ENCODE peak calls at places on chromosomes 16 and 17, in ten cellular contexts. Y is ovary; I is HEK293T; W is sciatic nerve; F is activated T-cell treated with anti-CD3 and anti-CD28 coated beads for 48 hours; M is nephron progenitor cell; B is activated CD8-positive, alpha-beta memory T cell treated with anti-CD3 and anti-CD28 coated beads for 48 hours; H is HTR-8/SVneo; Z is spleen; C is kidney tubule cell. V is an unnamed sample.

GRCh38 chr17:81865733-81866439 is 5.3 kb downstream of the ARHGDIA start:
- DNase-seq in I (no peak), M (no peak), C (peak), F (no peak), B (no peak), H (no peak), Z (no peak), W (peak), Y (no peak), V (peak)

GRCh38 chr17:15377200-15377599 is 35.8 kb upstream of the TEKT3 start:
- DNase-seq in H (peak), B (no peak), W (no peak), Y (no peak), Z (no peak), M (no peak), F (no peak), C (no peak), I (no peak), V (peak)

GRCh38 chr16:14070877-14071575 is at the start of gene MRTFB:
- DNase-seq in Z (peak), M (peak), I (peak), C (peak), F (peak), Y (peak), B (peak), W (peak), H (peak), V (peak)

GRCh38 chr16:73065617-73066313 is 17.8 kb upstream of the ZFHX3 start:
- DNase-seq in Z (no peak), Y (no peak), M (no peak), I (no peak), H (no peak), B (no peak), W (peak), C (no peak), F (no peak), V (no peak)

GRCh38 chr17:45584092-45585036 is 93.8 kb upstream of the PLEKHM1 start:
- DNase-seq in Y (peak), H (peak), M (peak), B (peak), C (peak), F (peak), W (peak), Z (peak), I (peak), V (no peak)

GRCh38 chr16:31916056-31916488 is 42.5 kb downstream of the ZNF267 start:
- DNase-seq in Z (no peak), B (no peak), Y (no peak), C (no peak), H (no peak), M (no peak), W (no peak), I (no peak), F (no peak), V (no peak)

GRCh38 chr17:37465058-37465616 is 24.6 kb upstream of the DUSP14 start:
- DNase-seq in Z (no peak), I (no peak), F (no peak), Y (no peak), B (no peak), M (no peak), C (peak), W (no peak), H (peak), V (no peak)

GRCh38 chr17:31269597-31269996 is 27.4 kb downstream of the OMG start:
- DNase-seq in W (no peak), I (no peak), C (peak), H (peak), F (no peak), M (no peak), Z (no peak), Y (no peak), B (no peak), V (peak)

GRCh38 chr17:45284176-45285140 is 22.6 kb upstream of the SPATA32 start:
- DNase-seq in W (no peak), F (no peak), Y (no peak), B (no peak), M (no peak), Z (no peak), I (no peak), C (no peak), H (no peak), V (no peak)

GRCh38 chr16:84278333-84278732 is 16.3 kb upstream of the WFDC1 start:
- DNase-seq in C (no peak), Y (no peak), W (no peak), H (no peak), Z (no peak), I (no peak), B (no peak), F (no peak), M (no peak), V (no peak)

GRCh38 chr17:14298221-14298994 is 2.5 kb upstream of the HS3ST3B1 start:
- DNase-seq in F (no peak), C (no peak), B (no peak), Y (no peak), Z (peak), M (no peak), I (no peak), H (no peak), W (no peak), V (no peak)

GRCh38 chr17:16407911-16408588 is 7.3 kb upstream of the TRPV2 start:
- DNase-seq in Z (peak), W (peak), B (no peak), Y (peak), C (peak), M (peak), F (no peak), I (no peak), H (no peak), V (peak)

GRCh38 chr17:7587420-7587786 is 2.5 kb downstream of the SOX15 start:
- DNase-seq in H (no peak), Y (no peak), F (no peak), W (no peak), I (no peak), C (peak), Z (no peak), M (no peak), B (no peak), V (no peak)

GRCh38 chr17:56310780-56311179 is 157.5 kb downstream of the ANKFN1 start:
- DNase-seq in M (no peak), Y (no peak), C (no peak), B (no peak), Z (no peak), I (no peak), W (no peak), F (no peak), H (no peak), V (no peak)

GRCh38 chr17:74807925-74808324 is 31.8 kb upstream of the NAT9 start:
- DNase-seq in W (no peak), B (no peak), F (no peak), Z (no peak), H (no peak), I (no peak), Y (no peak), M (no peak), C (no peak), V (no peak)

GRCh38 chr17:41579484-41580243 is 7.0 kb downstream of the KRT14 start:
- DNase-seq in W (peak), Z (peak), Y (peak), B (peak), M (peak), F (peak), I (peak), H (peak), C (peak), V (peak)

GRCh38 chr16:19245326-19245925 is 40.1 kb upstream of the CLEC19A start:
- DNase-seq in F (no peak), H (no peak), W (no peak), Y (no peak), M (no peak), B (no peak), I (no peak), Z (no peak), C (no peak), V (no peak)

GRCh38 chr17:12320286-12320685 is 299.6 kb downstream of the MAP2K4 start:
- DNase-seq in B (no peak), I (no peak), Y (no peak), F (no peak), Z (no peak), W (no peak), C (no peak), H (no peak), M (no peak), V (no peak)

GRCh38 chr16:410516-411178 is 9.0 kb downstream of the DECR2 start:
- DNase-seq in F (no peak), W (no peak), M (no peak), B (no peak), Z (no peak), H (no peak), Y (no peak), C (no peak), I (no peak), V (no peak)

GRCh38 chr16:80176114-80176513 is 364.7 kb upstream of the DYNLRB2 start:
- DNase-seq in H (no peak), F (no peak), B (no peak), Z (no peak), I (no peak), M (no peak), Y (no peak), C (peak), W (no peak), V (peak)

GRCh38 chr16:968620-969019 is 2.2 kb downstream of the LMF1 start:
- DNase-seq in W (no peak), C (no peak), M (no peak), F (no peak), Y (no peak), I (no peak), H (no peak), B (no peak), Z (no peak), V (no peak)

GRCh38 chr17:78367193-78367592 is 7.3 kb upstream of the SOCS3 start:
- DNase-seq in Y (no peak), I (no peak), W (no peak), F (no peak), M (no peak), C (no peak), B (no peak), Z (no peak), H (no peak), V (no peak)

GRCh38 chr16:70160388-70160787 is 13.2 kb upstream of the CLEC18C start:
- DNase-seq in F (no peak), M (no peak), B (no peak), C (no peak), Z (peak), H (peak), Y (no peak), I (no peak), W (peak), V (no peak)

GRCh38 chr17:13557077-13557476 is 44.7 kb downstream of the HS3ST3A1 start:
- DNase-seq in I (no peak), H (no peak), M (no peak), C (peak), Y (no peak), B (no peak), W (no peak), F (no peak), Z (no peak), V (no peak)

GRCh38 chr17:11909348-11909747 is 87.9 kb downstream of the ZNF18 start:
- DNase-seq in B (no peak), Z (no peak), W (no peak), Y (no peak), M (peak), H (no peak), C (no peak), I (no peak), F (no peak), V (no peak)

V was measured in kidney glomerular epithelial cell.